ENCODE peak calls at places on chromosomes 12 and 14, in four cellular contexts. One of them, this sample, is unnamed.

GRCh38 chr12:19095331-19095730 is 34.2 kb upstream of the PLEKHA5 start:
- DNase-seq in T-helper 9 cell: no peak
- DNase-seq in LoVo: no peak
- DNase-seq in HTR-8/SVneo: no peak
- DNase-seq in this sample: no peak

GRCh38 chr12:85679296-85679695 is 156.9 kb downstream of the RASSF9 start:
- DNase-seq in T-helper 9 cell: no peak
- DNase-seq in LoVo: no peak
- DNase-seq in HTR-8/SVneo: no peak
- DNase-seq in this sample: no peak

GRCh38 chr12:42296503-42297109 is 29.3 kb downstream of the ZCRB1 start:
- DNase-seq in LoVo: no peak
- DNase-seq in HTR-8/SVneo: no peak
- DNase-seq in T-helper 9 cell: no peak
- DNase-seq in this sample: no peak

GRCh38 chr12:76871751-76872150 is 7.1 kb downstream of the CSRP2 start:
- DNase-seq in HTR-8/SVneo: no peak
- DNase-seq in T-helper 9 cell: no peak
- DNase-seq in LoVo: no peak
- DNase-seq in this sample: no peak

GRCh38 chr14:29800961-29801360 is 126.7 kb downstream of the PRKD1 start:
- DNase-seq in HTR-8/SVneo: no peak
- DNase-seq in T-helper 9 cell: no peak
- DNase-seq in LoVo: no peak
- DNase-seq in this sample: no peak

GRCh38 chr12:39461059-39461458 is 18.1 kb upstream of the KIF21A start:
- DNase-seq in HTR-8/SVneo: no peak
- DNase-seq in T-helper 9 cell: no peak
- DNase-seq in LoVo: no peak
- DNase-seq in this sample: no peak

GRCh38 chr12:2414810-2415567 is 362.2 kb downstream of the CACNA1C start:
- DNase-seq in T-helper 9 cell: no peak
- DNase-seq in LoVo: no peak
- DNase-seq in HTR-8/SVneo: no peak
- DNase-seq in this sample: no peak

GRCh38 chr12:51904951-51905471 is 2.3 kb upstream of the ACVRL1 start:
- DNase-seq in LoVo: no peak
- DNase-seq in HTR-8/SVneo: no peak
- DNase-seq in T-helper 9 cell: no peak
- DNase-seq in this sample: no peak

GRCh38 chr12:71607494-71608330 is 55.9 kb downstream of the ZFC3H1 start:
- DNase-seq in LoVo: no peak
- DNase-seq in HTR-8/SVneo: no peak
- DNase-seq in T-helper 9 cell: no peak
- DNase-seq in this sample: no peak

GRCh38 chr14:61472025-61472672 is 150.8 kb downstream of the PRKCH start:
- DNase-seq in LoVo: peak
- DNase-seq in T-helper 9 cell: no peak
- DNase-seq in HTR-8/SVneo: peak
- DNase-seq in this sample: peak

GRCh38 chr12:47773062-47773857 is at the start of gene SLC48A1:
- DNase-seq in HTR-8/SVneo: peak
- DNase-seq in T-helper 9 cell: peak
- DNase-seq in LoVo: peak
- DNase-seq in this sample: no peak

GRCh38 chr14:33364536-33364935 is 425.9 kb downstream of the NPAS3 start:
- DNase-seq in LoVo: no peak
- DNase-seq in HTR-8/SVneo: no peak
- DNase-seq in T-helper 9 cell: no peak
- DNase-seq in this sample: no peak

GRCh38 chr12:63766498-63766897 is 13.2 kb upstream of the RXYLT1 start:
- DNase-seq in HTR-8/SVneo: no peak
- DNase-seq in T-helper 9 cell: no peak
- DNase-seq in LoVo: no peak
- DNase-seq in this sample: no peak

GRCh38 chr14:54127526-54127925 is 170.9 kb upstream of the BMP4 start:
- DNase-seq in HTR-8/SVneo: no peak
- DNase-seq in T-helper 9 cell: no peak
- DNase-seq in LoVo: peak
- DNase-seq in this sample: no peak

GRCh38 chr12:25121110-25121509 is 73.8 kb downstream of the DNAI7 start:
- DNase-seq in HTR-8/SVneo: no peak
- DNase-seq in LoVo: no peak
- DNase-seq in T-helper 9 cell: no peak
- DNase-seq in this sample: no peak

GRCh38 chr12:104573-105081 is 38.1 kb downstream of the IQSEC3 start:
- DNase-seq in HTR-8/SVneo: no peak
- DNase-seq in T-helper 9 cell: no peak
- DNase-seq in LoVo: no peak
- DNase-seq in this sample: no peak

GRCh38 chr14:87944987-87945604 is 47.9 kb downstream of the GALC start:
- DNase-seq in HTR-8/SVneo: no peak
- DNase-seq in LoVo: peak
- DNase-seq in T-helper 9 cell: no peak
- DNase-seq in this sample: peak

GRCh38 chr12:117580718-117581062 is 219.3 kb upstream of the NOS1 start:
- DNase-seq in HTR-8/SVneo: no peak
- DNase-seq in T-helper 9 cell: no peak
- DNase-seq in LoVo: no peak
- DNase-seq in this sample: no peak

GRCh38 chr14:68634346-68634745 is 158.5 kb downstream of the ZFP36L1 start:
- DNase-seq in HTR-8/SVneo: no peak
- DNase-seq in T-helper 9 cell: no peak
- DNase-seq in LoVo: no peak
- DNase-seq in this sample: no peak

GRCh38 chr14:59254911-59255545 is 66.6 kb downstream of the DAAM1 start:
- DNase-seq in LoVo: no peak
- DNase-seq in T-helper 9 cell: no peak
- DNase-seq in HTR-8/SVneo: no peak
- DNase-seq in this sample: no peak

GRCh38 chr12:1845886-1846285 is 25.5 kb downstream of the LRTM2 start:
- DNase-seq in T-helper 9 cell: no peak
- DNase-seq in LoVo: no peak
- DNase-seq in HTR-8/SVneo: no peak
- DNase-seq in this sample: no peak

GRCh38 chr14:100030441-100031153 is 34.6 kb upstream of the EVL start:
- DNase-seq in LoVo: peak
- DNase-seq in T-helper 9 cell: no peak
- DNase-seq in HTR-8/SVneo: no peak
- DNase-seq in this sample: peak

GRCh38 chr14:42229976-42230375 is 623.3 kb downstream of the LRFN5 start:
- DNase-seq in T-helper 9 cell: no peak
- DNase-seq in HTR-8/SVneo: no peak
- DNase-seq in LoVo: no peak
- DNase-seq in this sample: no peak

GRCh38 chr12:2212537-2212936 is 159.8 kb downstream of the CACNA1C start:
- DNase-seq in HTR-8/SVneo: no peak
- DNase-seq in LoVo: no peak
- DNase-seq in T-helper 9 cell: no peak
- DNase-seq in this sample: no peak

GRCh38 chr12:95446511-95446910 is 27.4 kb upstream of the METAP2 start:
- DNase-seq in T-helper 9 cell: no peak
- DNase-seq in HTR-8/SVneo: no peak
- DNase-seq in LoVo: no peak
- DNase-seq in this sample: no peak

GRCh38 chr12:2290091-2290490 is 237.3 kb downstream of the CACNA1C start:
- DNase-seq in T-helper 9 cell: no peak
- DNase-seq in HTR-8/SVneo: no peak
- DNase-seq in LoVo: no peak
- DNase-seq in this sample: no peak

GRCh38 chr14:91509083-91509877 is 830 bp downstream of the PPP4R3A start:
- DNase-seq in HTR-8/SVneo: peak
- DNase-seq in LoVo: peak
- DNase-seq in T-helper 9 cell: peak
- DNase-seq in this sample: no peak

GRCh38 chr14:73785336-73785833 is 66.2 kb upstream of the PTGR2 start:
- DNase-seq in HTR-8/SVneo: peak
- DNase-seq in T-helper 9 cell: no peak
- DNase-seq in LoVo: peak
- DNase-seq in this sample: peak

This sample was measured in H4.